ENCODE peak calls at places on chromosomes 1 and 21, in nine cellular contexts. K, W, F, H, I, Z, Y, R and L are unnamed samples.

GRCh38 chr1:203286161-203286984 is 18.9 kb upstream of the BTG2 start:
- DNase-seq in K (peak), W (no peak), F (peak), H (no peak), I (peak), Z (no peak), Y (no peak), R (no peak), L (no peak)

GRCh38 chr21:38743772-38744529 is 61.8 kb upstream of the ETS2 start:
- DNase-seq in K (no peak), W (no peak), F (no peak), H (no peak), I (no peak), Z (no peak), Y (no peak), R (no peak), L (peak)

GRCh38 chr1:2588661-2589330 is 2.2 kb downstream of the PRXL2B start:
- DNase-seq in K (peak), W (no peak), F (no peak), H (no peak), I (no peak), Z (peak), Y (no peak), R (no peak), L (no peak)

GRCh38 chr1:183989078-183989577 is 48.4 kb downstream of the COLGALT2 start:
- DNase-seq in K (no peak), W (no peak), F (peak), H (peak), I (no peak), Z (peak), Y (no peak), R (no peak), L (peak)

GRCh38 chr1:200139661-200140250 is 112.2 kb downstream of the NR5A2 start:
- DNase-seq in K (no peak), W (no peak), F (no peak), H (peak), I (peak), Z (no peak), Y (peak), R (no peak), L (peak)

GRCh38 chr21:27954806-27955205 is 987.9 kb upstream of the ADAMTS5 start:
- DNase-seq in K (no peak), W (no peak), F (no peak), H (no peak), I (no peak), Z (no peak), Y (peak), R (no peak), L (no peak)

GRCh38 chr1:160083968-160084770 is 2.8 kb downstream of the KCNJ9 start:
- DNase-seq in K (peak), W (peak), F (peak), H (no peak), I (peak), Z (peak), Y (peak), R (peak), L (no peak)

GRCh38 chr1:56686171-56686570 is 41.1 kb downstream of the PRKAA2 start:
- DNase-seq in K (no peak), W (no peak), F (no peak), H (peak), I (no peak), Z (no peak), Y (no peak), R (no peak), L (no peak)

GRCh38 chr1:192724670-192725069 is 84.2 kb upstream of the RGS2 start:
- DNase-seq in K (no peak), W (no peak), F (no peak), H (no peak), I (no peak), Z (no peak), Y (no peak), R (no peak), L (peak)

GRCh38 chr1:50110656-50111055 is 1.9 kb downstream of the ELAVL4 start:
- DNase-seq in K (no peak), W (no peak), F (peak), H (no peak), I (peak), Z (no peak), Y (peak), R (no peak), L (no peak)

GRCh38 chr1:30085814-30086770 is 637.3 kb downstream of the MATN1 start:
- DNase-seq in K (no peak), W (peak), F (no peak), H (peak), I (peak), Z (peak), Y (peak), R (no peak), L (peak)

GRCh38 chr21:36791695-36792451 is 93.0 kb downstream of the SIM2 start:
- DNase-seq in K (no peak), W (no peak), F (peak), H (no peak), I (peak), Z (no peak), Y (no peak), R (no peak), L (no peak)

GRCh38 chr1:229572286-229572685 is 13.8 kb upstream of the ABCB10 start:
- DNase-seq in K (no peak), W (no peak), F (no peak), H (no peak), I (no peak), Z (no peak), Y (no peak), R (no peak), L (no peak)

GRCh38 chr1:67766117-67766978 is 66.9 kb downstream of the GNG12 start:
- DNase-seq in K (no peak), W (peak), F (no peak), H (peak), I (peak), Z (no peak), Y (peak), R (no peak), L (peak)

GRCh38 chr21:31218830-31219608 is 125.0 kb downstream of the TIAM1 start:
- DNase-seq in K (no peak), W (peak), F (no peak), H (no peak), I (peak), Z (peak), Y (no peak), R (no peak), L (peak)

GRCh38 chr1:23451452-23451851 is 26.9 kb upstream of the TCEA3 start:
- DNase-seq in K (no peak), W (no peak), F (no peak), H (no peak), I (no peak), Z (no peak), Y (no peak), R (no peak), L (no peak)
- H3K27ac ChIP-seq in K (no peak), W (peak), F (no peak), H (no peak), I (no peak), Z (no peak), Y (no peak), R (no peak), L (no peak)

DNA sequence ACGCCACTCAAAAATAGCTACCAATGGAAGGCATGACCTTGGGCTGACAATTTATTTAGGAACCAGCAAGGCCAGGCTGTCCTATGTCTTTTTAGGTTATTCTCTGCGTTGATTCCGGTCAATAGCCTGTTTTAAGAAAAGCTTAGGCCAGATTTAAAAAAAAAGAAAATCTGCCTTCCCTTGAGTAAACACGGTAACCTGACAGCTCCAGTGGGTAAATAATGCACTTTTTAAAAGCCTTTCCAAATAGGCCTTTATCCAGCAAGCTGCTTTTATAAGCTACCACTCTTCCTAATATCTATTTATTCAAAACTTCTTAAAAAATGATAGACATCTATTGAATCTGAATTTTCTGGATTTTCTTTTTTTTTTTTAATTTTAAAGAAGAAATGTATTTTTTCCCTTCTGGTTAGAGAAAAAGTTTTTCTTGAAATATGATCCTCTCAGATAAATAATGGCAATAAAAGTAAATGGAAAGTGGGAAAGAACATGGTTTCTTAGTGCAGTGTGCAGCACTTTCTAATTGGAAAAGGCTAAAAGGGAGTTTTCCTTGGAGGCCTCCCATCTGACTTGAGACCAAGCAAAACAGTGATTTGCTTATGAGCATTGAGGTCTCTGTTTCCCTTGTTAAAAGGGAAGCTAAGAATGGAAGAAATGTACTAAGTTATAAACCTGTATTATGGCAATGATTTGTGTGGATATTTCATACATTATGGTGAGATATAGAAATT is 281.0 kb upstream of the RUNX1 start:
- DNase-seq in K (no peak), W (peak), F (no peak), H (no peak), I (no peak), Z (no peak), Y (no peak), R (no peak), L (no peak)
- H3K27ac ChIP-seq in K (no peak), W (peak), F (no peak), H (no peak), I (no peak), Z (no peak), Y (no peak), R (no peak), L (no peak)

DNA sequence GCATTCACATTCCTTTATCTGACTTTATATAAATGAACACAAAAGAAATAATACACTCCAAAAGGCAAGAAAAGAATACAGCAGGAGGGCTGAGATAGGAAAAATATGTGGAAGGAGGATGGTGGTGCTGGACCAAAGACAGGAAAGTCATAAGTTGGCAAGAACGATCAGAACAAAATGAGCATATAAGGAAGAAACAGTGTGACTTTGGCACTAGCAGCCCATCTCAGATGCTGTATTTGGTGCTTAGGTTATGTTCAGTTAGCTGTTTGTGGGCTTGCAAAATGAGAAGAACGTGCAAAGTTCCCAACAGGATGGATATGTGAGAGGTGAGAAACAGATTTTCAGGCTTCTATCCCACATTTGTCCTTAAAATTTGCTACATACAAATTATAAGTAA is 719.8 kb upstream of the ADGRL4 start:
- DNase-seq in K (no peak), W (no peak), F (no peak), H (no peak), I (no peak), Z (no peak), Y (no peak), R (no peak), L (no peak)
- H3K27ac ChIP-seq in K (no peak), W (no peak), F (no peak), H (no peak), I (no peak), Z (no peak), Y (no peak), R (no peak), L (no peak)

GRCh38 chr1:156640842-156641706 is 843 bp upstream of the BCAN start:
- DNase-seq in K (no peak), W (no peak), F (peak), H (no peak), I (no peak), Z (no peak), Y (no peak), R (no peak), L (no peak)

GRCh38 chr1:156639601-156640101 is 2.3 kb upstream of the BCAN start:
- DNase-seq in K (no peak), W (no peak), F (no peak), H (no peak), I (no peak), Z (no peak), Y (no peak), R (no peak), L (no peak)

GRCh38 chr1:156641761-156642264 is at the start of gene BCAN:
- DNase-seq in K (no peak), W (no peak), F (peak), H (no peak), I (peak), Z (peak), Y (peak), R (no peak), L (no peak)

GRCh38 chr1:156638189-156638588 is 3.7 kb upstream of the BCAN start:
- DNase-seq in K (no peak), W (no peak), F (no peak), H (no peak), I (no peak), Z (no peak), Y (no peak), R (no peak), L (no peak)

GRCh38 chr1:156638596-156638995 is 3.3 kb upstream of the BCAN start:
- DNase-seq in K (no peak), W (no peak), F (no peak), H (no peak), I (no peak), Z (no peak), Y (no peak), R (no peak), L (no peak)
- H3K27ac ChIP-seq in K (no peak), W (no peak), F (peak), H (no peak), I (no peak), Z (no peak), Y (no peak), R (no peak), L (no peak)

DNA sequence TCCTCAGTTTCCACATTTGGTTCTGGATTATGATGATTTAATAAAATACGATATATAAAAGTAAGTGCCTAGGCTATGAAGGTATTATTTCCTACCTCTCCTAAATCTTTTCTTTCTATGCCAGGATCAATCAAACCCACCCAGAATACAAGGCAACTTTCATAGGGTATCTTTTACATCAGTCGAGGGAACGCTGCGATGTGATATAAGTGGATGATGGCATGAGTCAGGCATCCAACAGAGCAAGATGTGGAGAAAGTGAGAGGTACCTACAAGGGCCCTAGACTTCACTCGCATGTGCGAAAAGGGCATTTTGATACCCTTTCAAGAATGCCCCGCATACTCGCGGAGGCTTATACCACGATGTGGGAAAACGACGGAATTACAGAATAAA is 730 bp downstream of the TTLL7 start:
- DNase-seq in K (no peak), W (no peak), F (no peak), H (peak), I (no peak), Z (no peak), Y (no peak), R (no peak), L (peak)
- H3K27ac ChIP-seq in K (no peak), W (peak), F (peak), H (no peak), I (no peak), Z (peak), Y (no peak), R (no peak), L (no peak)

GRCh38 chr1:94876362-94876761 is 50.5 kb downstream of the CNN3 start:
- DNase-seq in K (no peak), W (no peak), F (no peak), H (peak), I (no peak), Z (no peak), Y (no peak), R (no peak), L (no peak)

GRCh38 chr1:94875794-94876193 is 51.1 kb downstream of the CNN3 start:
- DNase-seq in K (no peak), W (no peak), F (no peak), H (no peak), I (no peak), Z (no peak), Y (no peak), R (no peak), L (no peak)

GRCh38 chr1:94872771-94873495 is 52.8 kb downstream of the SLC44A3 start:
- DNase-seq in K (no peak), W (no peak), F (no peak), H (no peak), I (no peak), Z (no peak), Y (no peak), R (no peak), L (no peak)

GRCh38 chr1:94874423-94874822 is 52.5 kb downstream of the CNN3 start:
- DNase-seq in K (no peak), W (no peak), F (no peak), H (no peak), I (no peak), Z (no peak), Y (no peak), R (no peak), L (no peak)

DNA sequence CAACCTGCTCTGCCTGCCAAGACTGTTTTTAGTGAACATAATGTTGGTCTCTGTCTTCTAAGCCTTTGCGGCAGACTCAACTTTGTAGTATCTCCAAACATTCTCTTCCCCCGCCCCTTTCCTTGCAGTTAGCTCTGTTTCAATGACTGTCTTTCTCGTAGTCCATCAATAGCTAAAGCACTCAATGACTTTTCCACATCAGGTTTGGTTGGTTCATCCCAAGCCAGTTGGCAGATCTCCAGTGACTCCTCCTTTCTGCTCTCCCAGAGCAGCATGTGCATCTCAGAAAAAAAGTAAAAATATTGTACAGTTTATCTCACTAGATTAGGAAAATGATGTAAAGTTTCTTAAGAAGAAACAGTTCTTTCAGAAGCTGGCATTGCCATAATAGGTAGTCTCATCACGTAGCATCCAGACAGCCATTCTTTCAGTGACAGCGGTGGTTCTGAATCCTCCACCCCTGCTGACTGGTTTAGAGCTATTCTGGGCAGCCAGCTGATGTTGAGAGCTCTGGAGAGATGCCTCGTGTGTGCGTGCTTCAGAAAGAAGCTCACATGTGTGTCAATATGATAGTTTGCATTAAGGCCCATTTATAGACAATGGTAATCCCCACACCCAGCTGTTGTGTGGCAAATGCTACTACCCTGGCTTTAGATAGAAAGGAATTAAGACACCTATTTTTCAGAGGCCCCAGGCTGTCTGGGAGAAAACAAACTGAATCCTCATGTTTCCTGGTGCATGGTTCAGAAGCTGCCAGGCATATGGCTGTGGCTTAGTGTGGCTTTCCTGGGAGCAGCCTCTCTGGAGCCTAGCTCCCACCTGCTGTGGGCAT is 53.2 kb downstream of the CNN3 start:
- DNase-seq in K (no peak), W (no peak), F (no peak), H (no peak), I (no peak), Z (no peak), Y (no peak), R (no peak), L (no peak)
- H3K27ac ChIP-seq in K (no peak), W (peak), F (peak), H (no peak), I (no peak), Z (peak), Y (no peak), R (no peak), L (no peak)